ENCODE peak calls at places on chromosome 6, in seven cellular contexts. L is adrenal gland, C is cardiac muscle cell, J is foreskin fibroblast, Z is mucosa of descending colon, W is pancreas, T is AG10803. X is an unnamed sample.

GRCh38 chr6:159540152-159540551 is 152.9 kb downstream of the SOD2 start:
- DNase-seq in L (no peak), C (no peak), J (no peak), Z (no peak), W (no peak), T (no peak), X (no peak)

GRCh38 chr6:71482742-71483141 is 194.1 kb downstream of the OGFRL1 start:
- DNase-seq in L (no peak), C (no peak), J (no peak), Z (no peak), W (no peak), T (no peak), X (no peak)

GRCh38 chr6:122790740-122791679 is 2.0 kb downstream of the SMPDL3A start:
- DNase-seq in L (peak), C (peak), J (no peak), Z (no peak), W (no peak), T (peak), X (peak)

GRCh38 chr6:28323813-28324424 is 12.0 kb downstream of the ZSCAN31 start:
- DNase-seq in L (no peak), C (no peak), J (no peak), Z (no peak), W (no peak), T (no peak), X (no peak)

GRCh38 chr6:35708585-35708984 is 19.9 kb upstream of the FKBP5 start:
- DNase-seq in L (no peak), C (no peak), J (no peak), Z (no peak), W (no peak), T (no peak), X (no peak)

GRCh38 chr6:43937236-43938177 is 167.5 kb downstream of the VEGFA start:
- DNase-seq in L (no peak), C (peak), J (no peak), Z (no peak), W (no peak), T (no peak), X (no peak)

GRCh38 chr6:157607317-157608109 is 215.5 kb upstream of the SNX9 start:
- DNase-seq in L (no peak), C (no peak), J (no peak), Z (no peak), W (no peak), T (no peak), X (no peak)

GRCh38 chr6:91081452-91082067 is 494.7 kb upstream of the MAP3K7 start:
- DNase-seq in L (no peak), C (peak), J (peak), Z (no peak), W (no peak), T (peak), X (no peak)

GRCh38 chr6:43020847-43021246 is 576 bp upstream of the RRP36 start:
- DNase-seq in L (no peak), C (no peak), J (no peak), Z (no peak), W (peak), T (no peak), X (no peak)

GRCh38 chr6:170007468-170008240 is 256.2 kb downstream of the ERMARD start:
- DNase-seq in L (no peak), C (peak), J (no peak), Z (no peak), W (no peak), T (no peak), X (no peak)

GRCh38 chr6:3884007-3884745 is 35.0 kb downstream of the FAM50B start:
- DNase-seq in L (no peak), C (no peak), J (peak), Z (no peak), W (no peak), T (peak), X (no peak)

GRCh38 chr6:147176795-147177194 is 27.4 kb upstream of the STXBP5 start:
- DNase-seq in L (no peak), C (no peak), J (no peak), Z (no peak), W (no peak), T (no peak), X (no peak)

GRCh38 chr6:75735491-75736186 is 13.4 kb upstream of the MYO6 start:
- DNase-seq in L (no peak), C (no peak), J (no peak), Z (no peak), W (no peak), T (peak), X (no peak)

GRCh38 chr6:33427585-33428218 is 7.8 kb downstream of the SYNGAP1 start:
- DNase-seq in L (peak), C (peak), J (no peak), Z (peak), W (peak), T (no peak), X (peak)
- TF ChIP-seq CTCF in L (no peak), C (no peak), J (no peak), Z (no peak), W (no peak), T (peak), X (no peak)

GRCh38 chr6:12967686-12968085 is 251.1 kb downstream of the PHACTR1 start:
- DNase-seq in L (no peak), C (no peak), J (peak), Z (no peak), W (no peak), T (peak), X (no peak)

GRCh38 chr6:12969933-12970332 is 253.4 kb downstream of the PHACTR1 start:
- DNase-seq in L (no peak), C (no peak), J (peak), Z (no peak), W (no peak), T (peak), X (no peak)

GRCh38 chr6:12963566-12963965 is 247.0 kb downstream of the PHACTR1 start:
- DNase-seq in L (no peak), C (no peak), J (no peak), Z (no peak), W (no peak), T (no peak), X (no peak)

GRCh38 chr6:12968839-12969558 is 252.4 kb downstream of the PHACTR1 start:
- DNase-seq in L (no peak), C (peak), J (no peak), Z (no peak), W (no peak), T (no peak), X (no peak)

GRCh38 chr6:12968290-12968689 is 251.7 kb downstream of the PHACTR1 start:
- DNase-seq in L (no peak), C (no peak), J (peak), Z (no peak), W (no peak), T (no peak), X (no peak)
- H3K4me3 ChIP-seq in L (no peak), C (no peak), J (peak), Z (no peak), W (no peak), T (peak), X (no peak)

GRCh38 chr6:95133578-95133977 is 443.8 kb upstream of the MANEA start:
- DNase-seq in L (no peak), C (peak), J (no peak), Z (no peak), W (no peak), T (no peak), X (no peak)
- TF ChIP-seq CTCF in L (no peak), C (no peak), J (no peak), Z (no peak), W (no peak), T (no peak), X (no peak)

GRCh38 chr6:20534295-20534897 is at the start of gene CDKAL1:
- DNase-seq in L (peak), C (peak), J (peak), Z (peak), W (peak), T (peak), X (peak)

GRCh38 chr6:20534906-20535305 is 649 bp downstream of the CDKAL1 start:
- DNase-seq in L (no peak), C (no peak), J (no peak), Z (no peak), W (no peak), T (no peak), X (no peak)

GRCh38 chr6:20538131-20538662 is 3.9 kb downstream of the CDKAL1 start:
- DNase-seq in L (no peak), C (no peak), J (no peak), Z (no peak), W (no peak), T (no peak), X (no peak)

GRCh38 chr6:20532881-20533280 is 1.4 kb upstream of the CDKAL1 start:
- DNase-seq in L (no peak), C (no peak), J (no peak), Z (no peak), W (no peak), T (no peak), X (no peak)

GRCh38 chr6:20533746-20534294 is 437 bp upstream of the CDKAL1 start:
- DNase-seq in L (no peak), C (no peak), J (no peak), Z (no peak), W (no peak), T (no peak), X (no peak)
- H3K4me3 ChIP-seq in L (no peak), C (peak), J (peak), Z (no peak), W (peak), T (peak), X (peak)

DNA sequence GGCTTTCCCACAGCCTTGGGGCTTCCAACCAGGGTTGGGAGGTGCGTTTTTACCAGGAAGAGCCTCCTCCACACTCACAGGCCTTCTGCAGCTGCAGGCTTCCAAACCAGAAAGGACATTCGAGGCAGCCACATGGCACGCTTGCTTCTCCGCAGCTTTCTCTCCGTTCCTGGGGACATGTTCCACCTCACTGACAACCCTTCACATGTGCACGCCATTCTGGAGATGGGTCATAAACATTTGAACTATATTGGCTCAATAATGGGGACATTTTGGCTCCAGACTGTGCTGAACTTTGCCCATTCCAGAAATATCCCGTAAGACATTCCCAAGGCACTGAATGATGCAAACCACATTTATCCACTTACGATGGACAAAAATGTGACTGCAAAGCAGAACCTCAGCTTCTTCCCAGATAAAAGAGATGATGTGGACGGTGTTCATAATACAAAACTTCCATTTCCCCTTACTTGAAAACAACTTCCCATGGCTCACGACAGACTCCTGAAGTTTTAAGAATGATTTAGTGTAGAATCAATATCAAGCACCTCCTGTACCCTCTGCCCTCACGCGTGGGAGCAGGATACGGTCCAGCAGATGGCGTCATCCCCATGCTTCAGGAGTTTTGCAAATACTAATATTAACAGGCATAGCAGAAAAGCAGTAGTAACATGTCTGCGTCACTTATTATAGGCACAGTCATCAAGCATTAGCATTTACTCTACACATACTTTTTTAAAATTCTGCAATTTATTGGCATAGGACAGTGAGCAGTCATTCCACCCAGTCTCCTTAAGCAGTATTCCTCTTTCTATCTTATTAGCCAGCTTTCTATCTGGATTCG is 25.4 kb upstream of the FOXF2 start:
- DNase-seq in L (no peak), C (no peak), J (peak), Z (no peak), W (no peak), T (peak), X (no peak)
- TF ChIP-seq CTCF in L (no peak), C (peak), J (peak), Z (no peak), W (no peak), T (peak), X (no peak)

GRCh38 chr6:22030730-22031619 is 265.9 kb downstream of the PRL start:
- DNase-seq in L (no peak), C (no peak), J (no peak), Z (no peak), W (no peak), T (no peak), X (no peak)
- H3K4me3 ChIP-seq in L (no peak), C (no peak), J (no peak), Z (no peak), W (no peak), T (no peak), X (no peak)

GRCh38 chr6:30260036-30260504 is 46.9 kb upstream of the TRIM26 start:
- DNase-seq in L (no peak), C (no peak), J (no peak), Z (no peak), W (no peak), T (no peak), X (no peak)

GRCh38 chr6:30263734-30264133 is 50.5 kb upstream of the TRIM26 start:
- DNase-seq in L (peak), C (no peak), J (peak), Z (no peak), W (no peak), T (peak), X (no peak)

GRCh38 chr6:30258204-30258603 is 45.0 kb upstream of the TRIM26 start:
- DNase-seq in L (no peak), C (no peak), J (no peak), Z (no peak), W (no peak), T (no peak), X (no peak)

GRCh38 chr6:30264731-30265130 is 51.5 kb upstream of the TRIM26 start:
- DNase-seq in L (no peak), C (no peak), J (peak), Z (no peak), W (no peak), T (peak), X (no peak)

GRCh38 chr6:30259140-30260035 is 46.2 kb upstream of the TRIM26 start:
- DNase-seq in L (peak), C (peak), J (peak), Z (peak), W (peak), T (peak), X (peak)
- TF ChIP-seq CTCF in L (no peak), C (peak), J (peak), Z (no peak), W (no peak), T (peak), X (no peak)

GRCh38 chr6:109475625-109476024 is 7.4 kb downstream of the ZBTB24 start:
- DNase-seq in L (no peak), C (no peak), J (no peak), Z (no peak), W (no peak), T (no peak), X (no peak)

GRCh38 chr6:109477184-109477583 is 5.8 kb downstream of the ZBTB24 start:
- DNase-seq in L (no peak), C (no peak), J (no peak), Z (no peak), W (no peak), T (no peak), X (no peak)

GRCh38 chr6:109478848-109479624 is 4.0 kb downstream of the ZBTB24 start:
- DNase-seq in L (no peak), C (no peak), J (no peak), Z (no peak), W (no peak), T (no peak), X (no peak)

GRCh38 chr6:109478222-109478805 is 4.7 kb downstream of the ZBTB24 start:
- DNase-seq in L (no peak), C (no peak), J (peak), Z (no peak), W (no peak), T (peak), X (no peak)

DNA sequence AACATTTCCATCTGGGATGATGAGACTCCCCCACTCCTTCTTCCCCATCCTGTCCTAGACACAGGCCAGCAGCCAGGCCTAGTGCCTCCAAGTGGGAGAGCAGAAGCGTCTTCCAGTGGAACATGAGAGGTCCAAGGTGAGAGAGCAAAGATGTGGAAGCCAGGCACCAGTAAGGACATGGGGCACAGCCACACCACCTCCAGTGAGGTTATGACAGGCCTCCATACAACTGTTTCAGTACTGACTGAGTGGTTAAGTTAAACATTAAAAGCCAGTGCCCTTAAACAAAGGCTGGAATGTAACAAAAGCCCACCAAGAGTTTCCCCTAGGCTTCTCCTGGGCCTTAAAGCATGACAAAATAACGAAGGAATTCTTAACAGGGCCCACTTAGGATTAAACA is 5.3 kb downstream of the ZBTB24 start:
- DNase-seq in L (no peak), C (no peak), J (no peak), Z (no peak), W (no peak), T (no peak), X (no peak)
- H3K4me3 ChIP-seq in L (no peak), C (no peak), J (peak), Z (no peak), W (no peak), T (peak), X (no peak)

GRCh38 chr6:166957087-166957804 is 896 bp upstream of the RNASET2 start:
- DNase-seq in L (peak), C (no peak), J (peak), Z (peak), W (peak), T (peak), X (peak)
- TF ChIP-seq CTCF in L (no peak), C (no peak), J (no peak), Z (peak), W (no peak), T (no peak), X (no peak)

X was measured in colonic mucosa.